ENCODE peak calls at places on chromosomes 4 and X, in five cellular contexts. W is GM12878, V is A549, Y is thyroid gland, B is HFF-Myc. M is an unnamed sample.

GRCh38 chr4:176191974-176192373 is 3.4 kb downstream of the SPATA4 start:
- DNase-seq in W (no peak), V (no peak), Y (no peak), B (no peak), M (no peak)

GRCh38 chrX:118459494-118459893 is 36.1 kb upstream of the DOCK11 start:
- DNase-seq in W (peak), V (peak), Y (no peak), B (no peak), M (no peak)

GRCh38 chrX:53048169-53049126 is at the start of gene GPR173:
- DNase-seq in W (no peak), V (no peak), Y (no peak), B (peak), M (no peak)

GRCh38 chr4:3372933-3373465 is 68.8 kb upstream of the HGFAC start:
- DNase-seq in W (peak), V (no peak), Y (peak), B (no peak), M (no peak)

GRCh38 chrX:154738013-154738738 is 12.7 kb downstream of the GAB3 start:
- DNase-seq in W (no peak), V (no peak), Y (no peak), B (no peak), M (no peak)

GRCh38 chr4:107863850-107864371 is 39.2 kb downstream of the SGMS2 start:
- DNase-seq in W (no peak), V (no peak), Y (peak), B (no peak), M (no peak)

GRCh38 chr4:52017809-52018208 is 2.4 kb downstream of the LRRC66 start:
- DNase-seq in W (no peak), V (no peak), Y (no peak), B (no peak), M (no peak)

GRCh38 chr4:112853662-112854256 is 195.7 kb upstream of the ANK2 start:
- DNase-seq in W (no peak), V (no peak), Y (no peak), B (no peak), M (no peak)

GRCh38 chr4:1356181-1356998 is 9.4 kb downstream of the UVSSA start:
- DNase-seq in W (no peak), V (peak), Y (peak), B (no peak), M (no peak)

GRCh38 chr4:47816748-47817147 is 21.1 kb downstream of the CORIN start:
- DNase-seq in W (no peak), V (no peak), Y (no peak), B (no peak), M (no peak)

GRCh38 chrX:11337292-11338009 is 44.2 kb downstream of the AMELX start:
- DNase-seq in W (no peak), V (no peak), Y (no peak), B (no peak), M (no peak)

GRCh38 chr4:84952004-84952403 is 14.5 kb downstream of the WDFY3 start:
- DNase-seq in W (no peak), V (peak), Y (no peak), B (no peak), M (no peak)

GRCh38 chrX:45524296-45524695 is 323.6 kb upstream of the DIPK2B start:
- DNase-seq in W (no peak), V (no peak), Y (no peak), B (no peak), M (no peak)

GRCh38 chrX:41241962-41242361 is 92.0 kb upstream of the DDX3X start:
- DNase-seq in W (no peak), V (no peak), Y (no peak), B (no peak), M (no peak)

GRCh38 chrX:111352424-111352823 is 59.6 kb downstream of the DCX start:
- DNase-seq in W (no peak), V (no peak), Y (peak), B (no peak), M (no peak)

GRCh38 chrX:153433781-153434285 is 12.0 kb downstream of the TREX2 start:
- DNase-seq in W (no peak), V (no peak), Y (no peak), B (no peak), M (no peak)

GRCh38 chr4:105361021-105361420 is 112.8 kb downstream of the PPA2 start:
- DNase-seq in W (no peak), V (no peak), Y (no peak), B (no peak), M (no peak)

GRCh38 chr4:102312447-102312846 is 32.8 kb downstream of the SLC39A8 start:
- DNase-seq in W (no peak), V (no peak), Y (no peak), B (no peak), M (no peak)

GRCh38 chr4:143420227-143420626 is 83.6 kb downstream of the GAB1 start:
- DNase-seq in W (no peak), V (no peak), Y (no peak), B (no peak), M (no peak)

GRCh38 chr4:89273741-89274141 is 33.9 kb downstream of the GPRIN3 start:
- DNase-seq in W (no peak), V (peak), Y (no peak), B (no peak), M (no peak)

GRCh38 chrX:1536712-1537030 is 314 bp downstream of the P2RY8 start:
- DNase-seq in W (no peak), V (no peak), Y (no peak), B (no peak), M (no peak)

GRCh38 chr4:157265281-157265680 is 44.8 kb downstream of the GRIA2 start:
- DNase-seq in W (no peak), V (no peak), Y (no peak), B (peak), M (no peak)

GRCh38 chrX:51459125-51459524 is 37.3 kb downstream of the NUDT11 start:
- DNase-seq in W (no peak), V (no peak), Y (no peak), B (no peak), M (peak)

GRCh38 chr4:41285202-41285876 is 28.6 kb downstream of the UCHL1 start:
- DNase-seq in W (no peak), V (no peak), Y (no peak), B (no peak), M (no peak)

GRCh38 chr4:153663667-153664066 is 20.4 kb upstream of the TLR2 start:
- DNase-seq in W (no peak), V (no peak), Y (no peak), B (no peak), M (no peak)

GRCh38 chr4:153669838-153670237 is 14.2 kb upstream of the TLR2 start:
- DNase-seq in W (no peak), V (no peak), Y (no peak), B (no peak), M (no peak)

GRCh38 chr4:153668647-153669046 is 15.4 kb upstream of the TLR2 start:
- DNase-seq in W (no peak), V (no peak), Y (no peak), B (peak), M (no peak)
- H3K4me3 ChIP-seq in W (no peak), V (no peak), Y (no peak), B (no peak), M (no peak)

GRCh38 chrX:128052303-128052702 is at the start of gene ACTRT1:
- DNase-seq in W (no peak), V (no peak), Y (no peak), B (no peak), M (no peak)
- TF ChIP-seq CTCF in W (no peak), V (no peak), Y (no peak), B (no peak), M (no peak)

GRCh38 chrX:49308604-49309269 is 5.3 kb downstream of the GAGE10 start:
- DNase-seq in W (no peak), V (no peak), Y (no peak), B (no peak), M (no peak)
- H3K4me3 ChIP-seq in W (no peak), V (no peak), Y (peak), B (peak), M (no peak)

GRCh38 chrX:49840679-49841078 is 11.6 kb downstream of the PAGE4 start:
- DNase-seq in W (peak), V (peak), Y (peak), B (no peak), M (peak)
- TF ChIP-seq CTCF in W (peak), V (no peak), Y (no peak), B (peak), M (peak)

GRCh38 chr4:182126096-182126495 is 117.1 kb upstream of the TENM3 start:
- DNase-seq in W (no peak), V (no peak), Y (no peak), B (no peak), M (no peak)
- H3K4me3 ChIP-seq in W (no peak), V (no peak), Y (no peak), B (no peak), M (no peak)

DNA sequence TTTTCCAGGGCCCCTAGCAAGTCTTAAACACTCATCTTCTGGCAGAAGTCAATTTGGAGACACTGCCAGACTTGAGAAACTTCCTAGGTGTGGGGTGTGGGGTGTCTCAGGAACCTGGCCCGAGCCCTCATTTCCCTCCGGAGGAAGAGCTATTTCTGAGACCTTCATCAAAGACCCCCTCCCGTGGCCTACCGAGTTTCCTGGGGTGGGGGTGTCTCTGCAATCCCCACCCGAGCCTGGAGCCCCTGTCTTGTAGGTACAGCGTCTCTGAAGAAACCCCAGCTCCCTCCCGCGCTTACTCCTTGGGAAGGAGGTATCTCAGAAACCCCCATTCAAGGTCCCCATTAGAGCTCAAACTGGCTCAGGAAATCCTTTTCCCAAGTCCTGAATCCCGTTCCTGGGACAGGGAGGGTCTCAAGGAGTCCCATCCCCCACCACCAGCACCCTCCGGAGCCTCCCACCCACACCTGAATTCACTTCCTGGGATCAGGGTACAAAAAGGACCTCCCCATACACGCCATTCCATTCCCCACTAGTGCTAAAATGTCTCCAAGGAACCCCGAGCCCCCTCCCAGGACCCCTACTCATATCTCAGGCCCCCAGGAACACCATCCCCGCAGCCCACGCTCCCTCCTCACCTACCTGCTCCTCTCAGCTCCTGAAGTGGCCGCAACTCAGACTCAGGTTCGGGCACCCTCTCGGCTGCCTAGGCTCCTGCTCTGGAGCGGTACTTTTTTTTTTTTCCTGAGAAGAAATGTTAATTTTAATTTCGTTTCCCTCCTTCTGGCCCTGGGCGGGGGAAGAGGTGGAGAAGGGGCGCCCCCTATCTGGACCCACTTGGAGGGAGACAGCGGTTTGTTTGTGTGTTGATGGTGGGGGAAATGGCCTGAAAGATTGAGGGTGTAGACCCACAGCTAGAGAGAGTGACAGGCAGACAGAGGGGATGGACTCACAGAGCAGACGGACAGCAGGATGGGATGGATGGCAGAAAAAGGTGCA is 1.1 kb downstream of the SLC38A5 start:
- DNase-seq in W (no peak), V (no peak), Y (no peak), B (no peak), M (no peak)
- TF ChIP-seq CTCF in W (peak), V (no peak), Y (no peak), B (no peak), M (peak)

M was measured in GM12864.